ENCODE peak calls at places on chromosomes 4 and X, in ten cellular contexts. D is activated gamma-delta T cell treated with Interleukin-2 at 50 U/mL for 16 hours, J is brain microvascular endothelial cell, N is tibial artery, M is omental fat pad, A is D341Med, R is lower leg skin, S is activated B cell treated with CpG ODN at 0.5 μM for 24 hours, B is H9, I is prostate gland. H is an unnamed sample.

GRCh38 chrX:22396408-22396807 is 123.7 kb downstream of the CBLL2 start:
- DNase-seq in D (no peak), J (no peak), N (no peak), M (no peak), A (no peak), R (no peak), S (no peak), B (no peak), I (no peak), H (no peak)

GRCh38 chrX:1481636-1482529 is 29.2 kb upstream of the ASMTL start:
- DNase-seq in D (peak), J (peak), N (peak), M (no peak), A (no peak), R (peak), S (peak), B (peak), I (peak), H (peak)

GRCh38 chrX:10414872-10415703 is 205.3 kb downstream of the MID1 start:
- DNase-seq in D (no peak), J (peak), N (no peak), M (no peak), A (no peak), R (no peak), S (no peak), B (no peak), I (no peak), H (no peak)

GRCh38 chr4:68082758-68083157 is 46.9 kb downstream of the TMPRSS11F start:
- DNase-seq in D (no peak), J (no peak), N (no peak), M (no peak), A (no peak), R (no peak), S (no peak), B (no peak), I (no peak), H (no peak)

GRCh38 chrX:4638036-4638435 is 924.6 kb upstream of the PRKX start:
- DNase-seq in D (no peak), J (no peak), N (no peak), M (no peak), A (no peak), R (no peak), S (no peak), B (no peak), I (no peak), H (no peak)

GRCh38 chr4:78568640-78569261 is 17.2 kb downstream of the ANXA3 start:
- DNase-seq in D (no peak), J (no peak), N (no peak), M (no peak), A (no peak), R (no peak), S (no peak), B (no peak), I (no peak), H (no peak)

GRCh38 chr4:127778102-127778501 is 4.0 kb upstream of the HSPA4L start:
- DNase-seq in D (no peak), J (no peak), N (no peak), M (no peak), A (no peak), R (no peak), S (no peak), B (no peak), I (no peak), H (no peak)

GRCh38 chr4:54723220-54723619 is 65.5 kb downstream of the KIT start:
- DNase-seq in D (no peak), J (no peak), N (no peak), M (no peak), A (no peak), R (no peak), S (no peak), B (no peak), I (no peak), H (no peak)

GRCh38 chr4:36363024-36363423 is 81.6 kb downstream of the DTHD1 start:
- DNase-seq in D (no peak), J (no peak), N (no peak), M (no peak), A (no peak), R (no peak), S (no peak), B (no peak), I (no peak), H (no peak)

GRCh38 chrX:63506320-63506719 is 155.2 kb upstream of the SPIN4 start:
- DNase-seq in D (no peak), J (no peak), N (no peak), M (no peak), A (peak), R (no peak), S (no peak), B (no peak), I (no peak), H (no peak)

GRCh38 chr4:176077561-176077960 is 11.9 kb downstream of the WDR17 start:
- DNase-seq in D (no peak), J (no peak), N (no peak), M (no peak), A (no peak), R (no peak), S (no peak), B (no peak), I (no peak), H (no peak)

GRCh38 chr4:73585345-73585744 is 34.9 kb downstream of the RASSF6 start:
- DNase-seq in D (no peak), J (no peak), N (no peak), M (no peak), A (no peak), R (no peak), S (no peak), B (no peak), I (no peak), H (no peak)

GRCh38 chrX:22155126-22155525 is 117.6 kb upstream of the CBLL2 start:
- DNase-seq in D (no peak), J (no peak), N (no peak), M (no peak), A (no peak), R (no peak), S (no peak), B (no peak), I (no peak), H (no peak)

GRCh38 chr4:158624889-158625478 is 46.7 kb downstream of the C4orf46 start:
- DNase-seq in D (no peak), J (no peak), N (no peak), M (no peak), A (peak), R (peak), S (no peak), B (peak), I (no peak), H (no peak)

GRCh38 chrX:128929281-128930057 is 593.8 kb downstream of the SMARCA1 start:
- DNase-seq in D (no peak), J (no peak), N (no peak), M (no peak), A (no peak), R (no peak), S (no peak), B (no peak), I (peak), H (no peak)

GRCh38 chr4:107380190-107380589 is 339.8 kb downstream of the PAPSS1 start:
- DNase-seq in D (no peak), J (no peak), N (no peak), M (no peak), A (no peak), R (no peak), S (no peak), B (no peak), I (no peak), H (no peak)

GRCh38 chr4:6891436-6892170 is 18.0 kb upstream of the TBC1D14 start:
- DNase-seq in D (no peak), J (peak), N (no peak), M (no peak), A (no peak), R (no peak), S (no peak), B (no peak), I (no peak), H (no peak)

GRCh38 chr4:102585329-102585728 is 84.2 kb downstream of the NFKB1 start:
- DNase-seq in D (no peak), J (no peak), N (no peak), M (no peak), A (no peak), R (no peak), S (no peak), B (no peak), I (no peak), H (no peak)

GRCh38 chrX:123087326-123087725 is 96.8 kb upstream of the GRIA3 start:
- DNase-seq in D (no peak), J (no peak), N (no peak), M (no peak), A (no peak), R (no peak), S (no peak), B (no peak), I (no peak), H (no peak)

GRCh38 chrX:41449615-41450014 is 2.5 kb downstream of the NYX start:
- DNase-seq in D (no peak), J (no peak), N (no peak), M (no peak), A (no peak), R (no peak), S (no peak), B (no peak), I (no peak), H (no peak)

GRCh38 chr4:1347410-1347864 is 429 bp downstream of the UVSSA start:
- DNase-seq in D (no peak), J (peak), N (peak), M (peak), A (peak), R (peak), S (no peak), B (peak), I (peak), H (peak)

GRCh38 chr4:53914313-53915016 is 149.9 kb downstream of the CHIC2 start:
- DNase-seq in D (no peak), J (peak), N (peak), M (no peak), A (no peak), R (no peak), S (no peak), B (no peak), I (no peak), H (no peak)